ENCODE peak calls at places on chromosomes 16 and 17, in five cellular contexts. I is astrocyte of the spinal cord; D is left ventricle myocardium inferior; R is CD4-positive, alpha-beta T cell; O is endothelial cell. C is an unnamed sample.
A peak's percentile ranks its signal among the peaks of the same experiment; 100 is the strongest.

GRCh38 chr16:3879258-3879886 is 1.1 kb downstream of the CREBBP start:
- DNase-seq in R (no peak), I (no peak), O (peak; percentile 25), D (peak; percentile 36), C (peak; percentile 26)

GRCh38 chr17:80619535-80620235 is 75.0 kb downstream of the RPTOR start:
- DNase-seq in I (no peak), R (no peak), O (no peak), D (no peak), C (peak; percentile 40)

GRCh38 chr16:87279094-87279658 is 38.0 kb downstream of the C16orf95 start:
- DNase-seq in D (no peak), R (no peak), I (no peak), O (no peak), C (no peak)

GRCh38 chr17:65078441-65079160 is 22.1 kb upstream of the GNA13 start:
- DNase-seq in D (no peak), O (no peak), I (peak; percentile 70), R (no peak), C (no peak)

GRCh38 chr16:85010931-85011845 is at the start of gene ZDHHC7:
- DNase-seq in R (peak; percentile 75), I (peak; percentile 87), D (peak; percentile 89), O (peak; percentile 80), C (peak; percentile 92)

GRCh38 chr17:20960871-20961270 is 81.9 kb downstream of the USP22 start:
- DNase-seq in D (no peak), I (no peak), O (no peak), R (no peak), C (no peak)

GRCh38 chr17:80833952-80834895 is 157.4 kb upstream of the CHMP6 start:
- DNase-seq in O (no peak), D (peak; percentile 76), I (peak; percentile 71), R (no peak), C (no peak)

GRCh38 chr17:37024181-37024637 is 75.5 kb downstream of the AATF start:
- DNase-seq in D (no peak), I (no peak), O (no peak), R (no peak), C (no peak)

GRCh38 chr16:89275837-89276720 is 58.6 kb downstream of the ZNF778 start:
- DNase-seq in R (no peak), I (no peak), D (no peak), O (no peak), C (no peak)

GRCh38 chr17:52636443-52636842 is 477.9 kb upstream of the CA10 start:
- DNase-seq in D (no peak), O (no peak), R (no peak), I (no peak), C (no peak)

GRCh38 chr17:49930880-49931279 is 38.1 kb upstream of the DLX4 start:
- DNase-seq in I (no peak), O (no peak), D (no peak), R (no peak), C (no peak)

GRCh38 chr16:87918866-87919680 is 17.3 kb downstream of the CA5A start:
- DNase-seq in I (no peak), O (no peak), R (no peak), D (peak; percentile 63), C (no peak)

GRCh38 chr17:67801626-67802175 is 23.6 kb upstream of the BPTF start:
- DNase-seq in O (no peak), R (no peak), D (no peak), I (no peak), C (no peak)

GRCh38 chr16:1494129-1494640 is 1.0 kb downstream of the TELO2 start:
- DNase-seq in D (peak; percentile 68), O (peak; percentile 48), R (no peak), I (peak; percentile 73), C (no peak)

GRCh38 chr16:85514601-85515318 is 98.4 kb upstream of the GSE1 start:
- DNase-seq in O (no peak), I (peak; percentile 91), D (peak; percentile 57), R (no peak), C (peak; percentile 83)

GRCh38 chr16:8996891-8997290 is 33.2 kb upstream of the USP7 start:
- DNase-seq in O (no peak), D (no peak), I (no peak), R (no peak), C (no peak)

GRCh38 chr16:47019563-47019962 is 46.1 kb upstream of the DNAJA2 start:
- DNase-seq in I (peak; percentile 8), O (no peak), D (no peak), R (no peak), C (no peak)

GRCh38 chr16:47016700-47017133 is 43.2 kb upstream of the DNAJA2 start:
- DNase-seq in I (no peak), O (no peak), D (no peak), R (no peak), C (no peak)

GRCh38 chr16:47013910-47014309 is 40.4 kb upstream of the DNAJA2 start:
- DNase-seq in O (no peak), I (no peak), R (no peak), D (no peak), C (no peak)

GRCh38 chr16:47017636-47018035 is 44.2 kb upstream of the DNAJA2 start:
- DNase-seq in D (no peak), O (no peak), I (no peak), R (no peak), C (no peak)

GRCh38 chr16:47018223-47018891 is 44.9 kb upstream of the DNAJA2 start:
- DNase-seq in I (peak; percentile 5), O (peak; percentile 49), D (no peak), R (peak; percentile 13), C (peak; percentile 72)
- TF ChIP-seq CTCF in I (peak; percentile 41), O (peak; percentile 29), D (peak; percentile 57), R (no peak), C (peak; percentile 49)

GRCh38 chr16:13873835-13874438 is 46.0 kb upstream of the ERCC4 start:
- DNase-seq in I (peak; percentile 10), O (peak; percentile 44), R (no peak), D (no peak), C (peak; percentile 16)
- TF ChIP-seq CTCF in I (peak; percentile 53), O (peak; percentile 43), R (no peak), D (peak; percentile 56), C (peak; percentile 56)

DNA sequence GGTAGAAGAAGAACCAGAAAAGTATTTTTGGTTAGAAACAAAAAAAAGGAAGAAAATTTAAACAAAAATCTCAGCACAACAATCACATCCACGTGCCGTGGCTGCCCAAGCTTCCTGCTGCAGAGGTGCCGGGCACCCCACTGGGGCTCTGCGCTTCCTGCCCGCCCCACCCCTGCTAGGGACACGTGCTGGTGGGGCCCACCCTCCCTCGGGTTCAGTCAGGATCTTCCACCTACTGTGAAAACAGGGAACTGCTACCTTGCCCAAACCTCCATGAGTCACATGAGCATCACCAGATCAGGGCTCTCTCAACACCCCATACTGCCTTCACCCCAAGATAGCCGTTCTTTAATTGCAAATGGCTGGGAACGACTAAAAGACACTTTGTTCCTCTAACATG is 24.4 kb upstream of the CYTH1 start:
- DNase-seq in O (no peak), I (no peak), D (no peak), R (peak; percentile 85), C (no peak)
- TF ChIP-seq CTCF in O (no peak), I (no peak), D (no peak), R (peak; percentile 47), C (no peak)

GRCh38 chr17:82348866-82349265 is 10.2 kb upstream of the TEX19 start:
- DNase-seq in I (no peak), D (no peak), O (no peak), R (no peak), C (no peak)

GRCh38 chr17:82351713-82352488 is 7.1 kb upstream of the TEX19 start:
- DNase-seq in D (peak; percentile 79), I (peak; percentile 87), O (peak; percentile 89), R (peak; percentile 72), C (peak; percentile 88)

GRCh38 chr17:82349287-82349701 is 9.8 kb upstream of the TEX19 start:
- DNase-seq in R (no peak), I (no peak), D (no peak), O (no peak), C (no peak)

GRCh38 chr17:82351254-82351712 is 7.8 kb upstream of the TEX19 start:
- DNase-seq in R (no peak), O (no peak), D (no peak), I (no peak), C (no peak)

GRCh38 chr17:82350182-82351030 is 8.6 kb upstream of the TEX19 start:
- DNase-seq in R (no peak), I (no peak), D (no peak), O (no peak), C (no peak)
- TF ChIP-seq CTCF in R (peak; percentile 18), I (no peak), D (no peak), O (no peak), C (no peak)

GRCh38 chr16:47774661-47775060 is 313.5 kb downstream of the PHKB start:
- DNase-seq in O (peak; percentile 4), R (no peak), I (peak; percentile 31), D (no peak), C (peak; percentile 67)
- TF ChIP-seq CTCF in O (no peak), R (no peak), I (peak; percentile 13), D (no peak), C (no peak)

DNA sequence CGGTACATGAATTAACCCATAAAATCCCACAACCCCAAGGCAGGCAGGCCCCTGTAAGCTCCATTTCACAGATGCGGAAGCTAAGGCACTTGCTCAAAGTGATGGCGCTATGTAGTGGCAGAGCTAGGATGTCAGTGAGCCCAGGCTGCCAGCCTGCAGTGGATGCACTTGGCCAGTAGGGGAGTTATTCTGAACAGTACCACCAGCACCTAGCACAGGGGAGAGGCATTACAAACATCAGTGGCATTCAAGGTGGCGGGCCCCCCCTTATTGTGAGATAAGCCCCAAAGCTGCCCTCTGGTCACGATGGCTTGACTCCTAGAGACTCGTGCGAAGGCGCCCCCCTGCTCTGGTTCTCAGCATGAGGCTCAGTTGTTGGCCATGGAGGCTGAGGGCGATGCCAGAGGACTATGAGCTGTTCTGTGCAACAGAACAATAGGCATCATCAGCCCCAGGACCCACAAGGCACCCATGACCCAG is 33.8 kb downstream of the GTF3C1 start:
- DNase-seq in D (no peak), R (no peak), I (no peak), O (peak; percentile 55), C (peak; percentile 35)
- TF ChIP-seq CTCF in D (peak; percentile 67), R (peak; percentile 35), I (peak; percentile 65), O (peak; percentile 85), C (peak; percentile 77)

DNA sequence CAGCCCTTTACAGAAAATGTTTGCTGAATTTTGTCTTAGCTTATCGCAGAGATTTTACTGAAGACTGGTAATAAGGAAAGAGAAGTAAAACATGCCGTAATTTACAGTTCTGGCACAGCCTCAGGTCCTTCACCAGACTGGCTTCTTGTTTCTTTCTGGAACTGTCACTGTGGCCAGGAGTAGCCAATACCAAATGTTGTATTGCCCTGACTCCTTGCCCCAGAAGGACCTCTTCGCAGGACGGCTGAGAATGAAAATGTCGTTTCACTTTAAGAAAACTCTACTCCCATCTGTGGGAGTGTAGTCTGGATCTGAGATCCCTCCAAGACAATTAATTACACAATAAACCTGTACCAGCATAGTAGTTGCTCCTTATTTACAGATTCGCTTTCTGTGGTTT is 95.0 kb upstream of the GOT2 start:
- DNase-seq in R (no peak), O (no peak), I (no peak), D (no peak), C (no peak)
- TF ChIP-seq CTCF in R (no peak), O (no peak), I (no peak), D (no peak), C (no peak)

GRCh38 chr17:29210879-29211278 is 30.7 kb upstream of the MYO18A start:
- DNase-seq in I (no peak), R (no peak), O (no peak), D (no peak), C (no peak)
- TF ChIP-seq CTCF in I (no peak), R (no peak), O (no peak), D (no peak), C (no peak)